ENCODE peak calls at places on chromosomes 2 and 18, in seven cellular contexts. M, P, C, T, H, L and D are unnamed samples.

GRCh38 chr18:10537765-10538164 is 11.9 kb downstream of the NAPG start:
- DNase-seq in M (no peak), P (no peak), C (no peak), T (no peak), H (no peak), L (no peak), D (no peak)

GRCh38 chr2:234840336-234840735 is 111.5 kb upstream of the SH3BP4 start:
- DNase-seq in M (peak; percentile 96), P (peak; percentile 97), C (peak; percentile 57), T (peak; percentile 30), H (no peak), L (no peak), D (peak; percentile 62)

GRCh38 chr2:45382744-45383143 is 228.3 kb downstream of the SRBD1 start:
- DNase-seq in M (peak; percentile 5), P (peak; percentile 71), C (no peak), T (no peak), H (no peak), L (no peak), D (no peak)

GRCh38 chr2:72007402-72007801 is 140.3 kb downstream of the CYP26B1 start:
- DNase-seq in M (no peak), P (no peak), C (no peak), T (no peak), H (no peak), L (no peak), D (no peak)

GRCh38 chr2:216555274-216555673 is 56.6 kb downstream of the RPL37A start:
- DNase-seq in M (no peak), P (peak; percentile 59), C (peak; percentile 42), T (no peak), H (peak; percentile 94), L (peak; percentile 68), D (no peak)

GRCh38 chr2:195532628-195533271 is 124.3 kb upstream of the SLC39A10 start:
- DNase-seq in M (peak; percentile 38), P (peak; percentile 47), C (no peak), T (no peak), H (no peak), L (no peak), D (no peak)

GRCh38 chr2:142300517-142300916 is 169.7 kb upstream of the LRP1B start:
- DNase-seq in M (no peak), P (no peak), C (no peak), T (no peak), H (no peak), L (no peak), D (no peak)

GRCh38 chr2:181458881-181459280 is 1.7 kb downstream of the ITGA4 start:
- DNase-seq in M (no peak), P (no peak), C (no peak), T (no peak), H (no peak), L (no peak), D (no peak)

GRCh38 chr18:61865466-61866165 is 27.2 kb downstream of the RNF152 start:
- DNase-seq in M (peak; percentile 57), P (peak; percentile 46), C (no peak), T (peak; percentile 25), H (no peak), L (no peak), D (no peak)

GRCh38 chr2:86052676-86053075 is 53.0 kb downstream of the POLR1A start:
- DNase-seq in M (no peak), P (no peak), C (no peak), T (no peak), H (peak; percentile 7), L (no peak), D (no peak)

GRCh38 chr2:241851325-241852115 is 7.2 kb downstream of the PDCD1 start:
- DNase-seq in M (no peak), P (no peak), C (no peak), T (no peak), H (no peak), L (no peak), D (peak; percentile 12)

GRCh38 chr2:9578475-9579235 is 23.0 kb upstream of the ADAM17 start:
- DNase-seq in M (no peak), P (peak; percentile 59), C (no peak), T (no peak), H (no peak), L (no peak), D (no peak)

GRCh38 chr2:61538920-61539559 is 884 bp upstream of the XPO1 start:
- DNase-seq in M (peak; percentile 34), P (peak; percentile 56), C (peak; percentile 53), T (no peak), H (peak; percentile 29), L (no peak), D (peak; percentile 42)

GRCh38 chr2:72915907-72916742 is 1.2 kb upstream of the EMX1 start:
- DNase-seq in M (peak; percentile 42), P (no peak), C (no peak), T (peak; percentile 94), H (no peak), L (no peak), D (no peak)

GRCh38 chr2:185806783-185807182 is 68.2 kb downstream of the FSIP2 start:
- DNase-seq in M (no peak), P (no peak), C (no peak), T (no peak), H (no peak), L (no peak), D (no peak)

GRCh38 chr2:117814417-117815264 is at the start of gene DDX18:
- DNase-seq in M (peak; percentile 98), P (peak; percentile 98), C (peak; percentile 97), T (peak; percentile 98), H (peak; percentile 94), L (peak; percentile 98), D (peak; percentile 97)

GRCh38 chr2:117820444-117820843 is 6.0 kb downstream of the DDX18 start:
- DNase-seq in M (no peak), P (no peak), C (no peak), T (no peak), H (no peak), L (no peak), D (no peak)

GRCh38 chr2:117818921-117819320 is 4.4 kb downstream of the DDX18 start:
- DNase-seq in M (no peak), P (no peak), C (no peak), T (no peak), H (no peak), L (no peak), D (no peak)

GRCh38 chr2:117812443-117812842 is 2.0 kb upstream of the DDX18 start:
- DNase-seq in M (no peak), P (no peak), C (no peak), T (no peak), H (no peak), L (no peak), D (no peak)

GRCh38 chr2:117815946-117816345 is 1.5 kb downstream of the DDX18 start:
- DNase-seq in M (peak; percentile 29), P (peak; percentile 5), C (no peak), T (no peak), H (no peak), L (no peak), D (no peak)
- H3K4me3 ChIP-seq in M (no peak overlapping the region), P (peak overlapping the region; percentile 99), C (peak overlapping the region; percentile 57), T (peak overlapping the region; percentile 78), H (peak overlapping the region; percentile 72), L (peak overlapping the region; percentile 90), D (no peak overlapping the region)

GRCh38 chr2:7609556-7610323 is 692.5 kb downstream of the RNF144A start:
- DNase-seq in M (no peak), P (no peak), C (no peak), T (no peak), H (no peak), L (no peak), D (no peak)
- H3K4me3 ChIP-seq in M (no peak overlapping the region), P (no peak overlapping the region), C (no peak overlapping the region), T (no peak overlapping the region), H (no peak overlapping the region), L (no peak overlapping the region), D (no peak overlapping the region)

DNA sequence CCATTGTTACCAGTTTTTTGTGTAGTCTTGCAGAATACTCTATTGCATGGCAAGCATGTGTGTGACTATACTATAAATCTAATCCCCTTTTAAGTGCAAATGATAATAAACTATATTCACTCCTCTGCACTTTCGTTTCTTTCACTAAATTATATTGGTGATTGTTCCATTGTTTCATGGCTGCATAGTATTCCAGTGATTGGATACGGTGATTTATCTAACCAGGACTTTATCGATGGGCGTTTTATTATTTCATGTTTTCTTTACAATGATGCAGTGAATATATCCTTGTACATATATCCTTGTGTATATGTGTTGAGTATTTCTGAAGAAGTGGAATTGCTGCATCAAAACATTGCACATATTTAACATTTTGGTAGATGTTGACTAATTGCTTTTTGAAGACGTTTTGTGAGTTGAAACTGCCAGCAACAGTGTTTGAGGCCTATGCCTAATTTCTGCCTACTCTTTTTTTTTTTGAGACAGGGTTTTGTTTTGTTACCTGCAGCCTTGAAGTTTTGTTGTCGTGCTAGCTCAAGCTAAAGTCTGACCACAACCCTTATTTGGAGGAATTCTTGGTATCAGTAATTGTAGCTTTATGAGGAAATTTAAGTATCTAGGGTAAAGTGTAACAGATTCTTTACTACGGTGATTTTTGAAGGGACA is 2.7 kb downstream of the MIB1 start:
- DNase-seq in M (no peak), P (no peak), C (no peak), T (no peak), H (no peak), L (no peak), D (no peak)
- H3K4me3 ChIP-seq in M (no peak overlapping the region), P (no peak overlapping the region), C (no peak overlapping the region), T (peak overlapping the region; percentile 81), H (no peak overlapping the region), L (peak overlapping the region; percentile 99), D (no peak overlapping the region)

DNA sequence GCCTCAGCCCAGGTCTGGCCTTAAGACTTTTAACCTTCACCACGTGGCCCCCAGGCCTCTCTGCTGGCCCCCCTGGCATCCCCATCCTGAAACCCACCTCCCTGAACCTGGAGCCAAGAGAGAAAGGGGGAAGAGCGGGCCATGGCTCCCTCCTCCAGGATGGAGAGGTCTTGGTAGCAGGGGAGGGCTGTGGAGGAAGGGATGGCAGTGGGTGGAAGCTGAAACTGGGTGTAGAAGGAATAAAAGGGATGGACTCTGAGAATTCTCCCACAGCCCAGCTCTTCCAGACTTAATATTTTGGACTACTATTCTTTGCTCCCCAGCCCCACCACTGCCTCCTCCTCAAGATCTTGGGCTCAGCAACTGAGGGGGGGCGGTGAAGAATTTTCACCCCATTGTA is 692 bp downstream of the TNS1 start:
- DNase-seq in M (no peak), P (no peak), C (no peak), T (no peak), H (no peak), L (no peak), D (no peak)
- H3K4me3 ChIP-seq in M (no peak overlapping the region), P (peak overlapping the region; percentile 85), C (peak overlapping the region; percentile 49), T (no peak overlapping the region), H (peak overlapping the region; percentile 66), L (peak overlapping the region; percentile 43), D (peak overlapping the region; percentile 27)